ENCODE peak calls at places on chromosomes 3 and 15, in nine cellular contexts. C, T, L, E, R, F, P, X and M are unnamed samples.

GRCh38 chr3:51799879-51800757 is 21.1 kb upstream of the IQCF6 start:
- DNase-seq in R (no peak), P (no peak), X (peak; percentile 56), C (no peak), L (no peak), F (peak; percentile 61), E (peak; percentile 72), T (no peak), M (peak; percentile 32)

GRCh38 chr3:39133093-39133490 is 20.3 kb downstream of the CSRNP1 start:
- DNase-seq in T (no peak), C (no peak), F (no peak), P (no peak), E (no peak), X (no peak), L (no peak), R (peak; percentile 24), M (no peak)

GRCh38 chr3:31958721-31959152 is 22.3 kb downstream of the OSBPL10 start:
- DNase-seq in C (no peak), T (no peak), E (no peak), F (no peak), R (no peak), X (no peak), L (no peak), P (no peak), M (no peak)

GRCh38 chr3:125022186-125022585 is 33.6 kb downstream of the HEG1 start:
- DNase-seq in P (no peak), E (no peak), L (no peak), C (no peak), X (peak; percentile 28), R (no peak), T (no peak), F (no peak), M (no peak)

GRCh38 chr3:58999779-59000170 is 50.0 kb downstream of the CFAP20DC start:
- DNase-seq in C (no peak), P (no peak), X (no peak), T (no peak), L (no peak), F (no peak), E (no peak), R (no peak), M (no peak)

GRCh38 chr3:155676252-155676981 is 68.5 kb downstream of the PLCH1 start:
- DNase-seq in F (peak; percentile 20), R (no peak), T (peak; percentile 59), X (no peak), L (no peak), E (peak; percentile 79), P (no peak), C (no peak), M (peak; percentile 8)

GRCh38 chr3:193951859-193952258 is 184.1 kb upstream of the HES1 start:
- DNase-seq in R (no peak), T (no peak), L (no peak), E (no peak), X (no peak), C (no peak), P (no peak), F (peak; percentile 58), M (no peak)

GRCh38 chr3:101903426-101903825 is 54.1 kb downstream of the NFKBIZ start:
- DNase-seq in E (peak; percentile 84), T (no peak), C (no peak), X (no peak), P (no peak), R (no peak), F (no peak), L (no peak), M (no peak)

GRCh38 chr3:65787340-65787739 is 251.4 kb downstream of the MAGI1 start:
- DNase-seq in F (no peak), P (no peak), C (no peak), T (no peak), R (no peak), X (no peak), E (no peak), L (no peak), M (no peak)

GRCh38 chr3:127817331-127817821 is 4.9 kb downstream of the MGLL start:
- DNase-seq in X (no peak), E (peak; percentile 84), P (no peak), R (no peak), T (no peak), C (no peak), F (peak; percentile 91), L (no peak), M (peak; percentile 69)

GRCh38 chr3:4741404-4742307 is 237.6 kb upstream of the BHLHE40 start:
- DNase-seq in L (no peak), P (peak; percentile 41), E (peak; percentile 97), X (no peak), F (peak; percentile 89), R (peak; percentile 83), C (no peak), T (peak; percentile 90), M (peak; percentile 84)

GRCh38 chr3:167898091-167898490 is 162.6 kb downstream of the SERPINI1 start:
- DNase-seq in F (no peak), C (no peak), E (no peak), L (no peak), T (no peak), R (no peak), X (no peak), P (no peak), M (no peak)

GRCh38 chr3:188052229-188052965 is 101.6 kb upstream of the LPP start:
- DNase-seq in P (peak; percentile 86), E (no peak), X (no peak), C (peak; percentile 84), R (peak; percentile 99), F (no peak), T (peak; percentile 96), L (no peak), M (no peak)

GRCh38 chr15:94972314-94972713 is 741.0 kb downstream of the MCTP2 start:
- DNase-seq in T (no peak), L (no peak), X (no peak), P (no peak), F (peak; percentile 7), R (no peak), E (no peak), C (no peak), M (no peak)

GRCh38 chr3:190516416-190516815 is 2.5 kb downstream of the IL1RAP start:
- DNase-seq in R (no peak), F (no peak), X (no peak), T (no peak), L (no peak), C (no peak), E (no peak), P (no peak), M (no peak)

GRCh38 chr15:39936187-39936586 is 2.3 kb downstream of the EIF2AK4 start:
- DNase-seq in L (no peak), C (no peak), T (no peak), X (no peak), E (peak; percentile 68), R (no peak), P (no peak), F (peak; percentile 69), M (peak; percentile 33)